ENCODE peak calls at places on chromosomes 2 and 18, in ten cellular contexts. One of them, this sample, is unnamed.

GRCh38 chr2:204561771-204562170 is 16.5 kb downstream of the PARD3B start:
- DNase-seq in GM20000: no peak
- DNase-seq in H4: no peak
- DNase-seq in Right ventricle myocardium superior: no peak
- DNase-seq in activated naive CD4-positive, alpha-beta T cell treated with anti-CD3 and anti-CD28 coated beads, Interleukin-2, amount 50 U/mL, for 16 hours: no peak
- DNase-seq in hypothalamus: no peak
- DNase-seq in lower lobe of right lung: no peak
- DNase-seq in effector memory CD8-positive, alpha-beta T cell: no peak
- DNase-seq in activated T-cell treated with anti-CD3 and anti-CD28 coated beads for 1 hour: no peak
- DNase-seq in GM12865: no peak
- DNase-seq in this sample: no peak

GRCh38 chr2:54360055-54360792 is 95.9 kb upstream of the SPTBN1 start:
- DNase-seq in Right ventricle myocardium superior: peak
- DNase-seq in lower lobe of right lung: no peak
- DNase-seq in GM12865: no peak
- DNase-seq in activated naive CD4-positive, alpha-beta T cell treated with anti-CD3 and anti-CD28 coated beads, Interleukin-2, amount 50 U/mL, for 16 hours: no peak
- DNase-seq in activated T-cell treated with anti-CD3 and anti-CD28 coated beads for 1 hour: no peak
- DNase-seq in effector memory CD8-positive, alpha-beta T cell: no peak
- DNase-seq in H4: no peak
- DNase-seq in GM20000: no peak
- DNase-seq in hypothalamus: no peak
- DNase-seq in this sample: no peak

GRCh38 chr2:100870652-100871531 is 51.0 kb downstream of the NPAS2 start:
- DNase-seq in effector memory CD8-positive, alpha-beta T cell: no peak
- DNase-seq in activated naive CD4-positive, alpha-beta T cell treated with anti-CD3 and anti-CD28 coated beads, Interleukin-2, amount 50 U/mL, for 16 hours: no peak
- DNase-seq in Right ventricle myocardium superior: no peak
- DNase-seq in hypothalamus: no peak
- DNase-seq in H4: no peak
- DNase-seq in lower lobe of right lung: no peak
- DNase-seq in activated T-cell treated with anti-CD3 and anti-CD28 coated beads for 1 hour: no peak
- DNase-seq in GM20000: no peak
- DNase-seq in GM12865: no peak
- DNase-seq in this sample: no peak

GRCh38 chr2:48483506-48483905 is 46.4 kb upstream of the STON1 start:
- DNase-seq in hypothalamus: no peak
- DNase-seq in activated naive CD4-positive, alpha-beta T cell treated with anti-CD3 and anti-CD28 coated beads, Interleukin-2, amount 50 U/mL, for 16 hours: no peak
- DNase-seq in effector memory CD8-positive, alpha-beta T cell: no peak
- DNase-seq in GM12865: no peak
- DNase-seq in Right ventricle myocardium superior: no peak
- DNase-seq in H4: no peak
- DNase-seq in GM20000: no peak
- DNase-seq in lower lobe of right lung: no peak
- DNase-seq in activated T-cell treated with anti-CD3 and anti-CD28 coated beads for 1 hour: no peak
- DNase-seq in this sample: no peak

GRCh38 chr18:63979409-63979908 is 9.6 kb downstream of the SERPINB8 start:
- DNase-seq in H4: peak
- DNase-seq in lower lobe of right lung: no peak
- DNase-seq in activated naive CD4-positive, alpha-beta T cell treated with anti-CD3 and anti-CD28 coated beads, Interleukin-2, amount 50 U/mL, for 16 hours: peak
- DNase-seq in activated T-cell treated with anti-CD3 and anti-CD28 coated beads for 1 hour: no peak
- DNase-seq in Right ventricle myocardium superior: no peak
- DNase-seq in GM20000: peak
- DNase-seq in effector memory CD8-positive, alpha-beta T cell: peak
- DNase-seq in GM12865: peak
- DNase-seq in hypothalamus: no peak
- DNase-seq in this sample: no peak

GRCh38 chr2:239678186-239678490 is 277.3 kb upstream of the HDAC4 start:
- DNase-seq in hypothalamus: no peak
- DNase-seq in effector memory CD8-positive, alpha-beta T cell: no peak
- DNase-seq in activated naive CD4-positive, alpha-beta T cell treated with anti-CD3 and anti-CD28 coated beads, Interleukin-2, amount 50 U/mL, for 16 hours: no peak
- DNase-seq in H4: no peak
- DNase-seq in Right ventricle myocardium superior: no peak
- DNase-seq in activated T-cell treated with anti-CD3 and anti-CD28 coated beads for 1 hour: no peak
- DNase-seq in GM12865: no peak
- DNase-seq in lower lobe of right lung: no peak
- DNase-seq in GM20000: no peak
- DNase-seq in this sample: no peak

GRCh38 chr18:50473896-50474295 is 86.0 kb upstream of the MAPK4 start:
- DNase-seq in hypothalamus: no peak
- DNase-seq in lower lobe of right lung: no peak
- DNase-seq in Right ventricle myocardium superior: no peak
- DNase-seq in H4: no peak
- DNase-seq in GM12865: no peak
- DNase-seq in activated T-cell treated with anti-CD3 and anti-CD28 coated beads for 1 hour: no peak
- DNase-seq in GM20000: no peak
- DNase-seq in effector memory CD8-positive, alpha-beta T cell: no peak
- DNase-seq in activated naive CD4-positive, alpha-beta T cell treated with anti-CD3 and anti-CD28 coated beads, Interleukin-2, amount 50 U/mL, for 16 hours: no peak
- DNase-seq in this sample: no peak

GRCh38 chr2:126571403-126571802 is 84.6 kb upstream of the GYPC start:
- DNase-seq in activated T-cell treated with anti-CD3 and anti-CD28 coated beads for 1 hour: no peak
- DNase-seq in Right ventricle myocardium superior: no peak
- DNase-seq in effector memory CD8-positive, alpha-beta T cell: no peak
- DNase-seq in H4: no peak
- DNase-seq in activated naive CD4-positive, alpha-beta T cell treated with anti-CD3 and anti-CD28 coated beads, Interleukin-2, amount 50 U/mL, for 16 hours: no peak
- DNase-seq in GM12865: no peak
- DNase-seq in GM20000: no peak
- DNase-seq in lower lobe of right lung: no peak
- DNase-seq in hypothalamus: no peak
- DNase-seq in this sample: no peak

GRCh38 chr2:56444339-56444738 is 260.5 kb downstream of the CCDC85A start:
- DNase-seq in hypothalamus: no peak
- DNase-seq in activated T-cell treated with anti-CD3 and anti-CD28 coated beads for 1 hour: no peak
- DNase-seq in GM20000: no peak
- DNase-seq in GM12865: no peak
- DNase-seq in Right ventricle myocardium superior: peak
- DNase-seq in effector memory CD8-positive, alpha-beta T cell: no peak
- DNase-seq in H4: peak
- DNase-seq in activated naive CD4-positive, alpha-beta T cell treated with anti-CD3 and anti-CD28 coated beads, Interleukin-2, amount 50 U/mL, for 16 hours: no peak
- DNase-seq in lower lobe of right lung: no peak
- DNase-seq in this sample: no peak

GRCh38 chr2:117486081-117486480 is 328.4 kb upstream of the DDX18 start:
- DNase-seq in GM12865: no peak
- DNase-seq in hypothalamus: no peak
- DNase-seq in Right ventricle myocardium superior: no peak
- DNase-seq in effector memory CD8-positive, alpha-beta T cell: no peak
- DNase-seq in activated naive CD4-positive, alpha-beta T cell treated with anti-CD3 and anti-CD28 coated beads, Interleukin-2, amount 50 U/mL, for 16 hours: no peak
- DNase-seq in activated T-cell treated with anti-CD3 and anti-CD28 coated beads for 1 hour: no peak
- DNase-seq in GM20000: no peak
- DNase-seq in lower lobe of right lung: no peak
- DNase-seq in H4: no peak
- DNase-seq in this sample: no peak

GRCh38 chr2:159938375-159938774 is 124.0 kb downstream of the PLA2R1 start:
- DNase-seq in lower lobe of right lung: no peak
- DNase-seq in activated naive CD4-positive, alpha-beta T cell treated with anti-CD3 and anti-CD28 coated beads, Interleukin-2, amount 50 U/mL, for 16 hours: no peak
- DNase-seq in GM12865: no peak
- DNase-seq in Right ventricle myocardium superior: no peak
- DNase-seq in GM20000: no peak
- DNase-seq in H4: no peak
- DNase-seq in activated T-cell treated with anti-CD3 and anti-CD28 coated beads for 1 hour: no peak
- DNase-seq in hypothalamus: no peak
- DNase-seq in effector memory CD8-positive, alpha-beta T cell: no peak
- DNase-seq in this sample: no peak

GRCh38 chr18:36419913-36420531 is 122.5 kb downstream of the FHOD3 start:
- DNase-seq in activated naive CD4-positive, alpha-beta T cell treated with anti-CD3 and anti-CD28 coated beads, Interleukin-2, amount 50 U/mL, for 16 hours: no peak
- DNase-seq in effector memory CD8-positive, alpha-beta T cell: no peak
- DNase-seq in lower lobe of right lung: no peak
- DNase-seq in hypothalamus: no peak
- DNase-seq in GM20000: no peak
- DNase-seq in Right ventricle myocardium superior: no peak
- DNase-seq in H4: peak
- DNase-seq in activated T-cell treated with anti-CD3 and anti-CD28 coated beads for 1 hour: no peak
- DNase-seq in GM12865: peak
- DNase-seq in this sample: no peak

GRCh38 chr2:101974663-101975062 is 17.1 kb upstream of the IL1R2 start:
- DNase-seq in effector memory CD8-positive, alpha-beta T cell: no peak
- DNase-seq in activated naive CD4-positive, alpha-beta T cell treated with anti-CD3 and anti-CD28 coated beads, Interleukin-2, amount 50 U/mL, for 16 hours: no peak
- DNase-seq in hypothalamus: no peak
- DNase-seq in GM12865: no peak
- DNase-seq in activated T-cell treated with anti-CD3 and anti-CD28 coated beads for 1 hour: no peak
- DNase-seq in lower lobe of right lung: no peak
- DNase-seq in Right ventricle myocardium superior: no peak
- DNase-seq in H4: no peak
- DNase-seq in GM20000: no peak
- DNase-seq in this sample: no peak

This sample was measured in GM12878.